ENCODE peak calls at places on chromosome 11, in nine cellular contexts. One of them, this sample, is unnamed.

GRCh38 chr11:120169981-120170698 is 32.2 kb upstream of the TRIM29 start:
- DNase-seq in GM12878: no peak
- DNase-seq in right lobe of liver: no peak
- DNase-seq in A549: no peak
- DNase-seq in stomach: no peak
- DNase-seq in HCT116: no peak
- DNase-seq in IMR-90: no peak
- DNase-seq in heart left ventricle: no peak
- DNase-seq in transverse colon: no peak
- DNase-seq in this sample: no peak

GRCh38 chr11:64900263-64900678 is 16.7 kb downstream of the ATG2A start:
- DNase-seq in GM12878: no peak
- DNase-seq in right lobe of liver: no peak
- DNase-seq in A549: peak; percentile 46
- DNase-seq in stomach: no peak
- DNase-seq in HCT116: no peak
- DNase-seq in IMR-90: peak; percentile 13
- DNase-seq in heart left ventricle: no peak
- DNase-seq in transverse colon: no peak
- DNase-seq in this sample: no peak

GRCh38 chr11:35303596-35304392 is 115.6 kb downstream of the SLC1A2 start:
- DNase-seq in GM12878: no peak
- DNase-seq in right lobe of liver: peak; percentile 66
- DNase-seq in A549: peak; percentile 83
- DNase-seq in stomach: peak; percentile 41
- DNase-seq in HCT116: no peak
- DNase-seq in IMR-90: peak; percentile 79
- DNase-seq in heart left ventricle: peak; percentile 63
- DNase-seq in transverse colon: peak; percentile 50
- DNase-seq in this sample: peak; percentile 10

GRCh38 chr11:63839508-63840355 is 822 bp downstream of the MARK2 start:
- DNase-seq in GM12878: no peak
- DNase-seq in right lobe of liver: peak; percentile 70
- DNase-seq in A549: no peak
- DNase-seq in stomach: peak; percentile 54
- DNase-seq in HCT116: no peak
- DNase-seq in IMR-90: no peak
- DNase-seq in heart left ventricle: peak; percentile 49
- DNase-seq in transverse colon: peak; percentile 55
- DNase-seq in this sample: peak; percentile 83

GRCh38 chr11:2535673-2536439 is 91.0 kb downstream of the KCNQ1 start:
- DNase-seq in GM12878: no peak
- DNase-seq in right lobe of liver: peak; percentile 48
- DNase-seq in A549: no peak
- DNase-seq in stomach: no peak
- DNase-seq in HCT116: no peak
- DNase-seq in IMR-90: no peak
- DNase-seq in heart left ventricle: peak; percentile 20
- DNase-seq in transverse colon: peak; percentile 6
- DNase-seq in this sample: no peak

GRCh38 chr11:116255234-116255953 is 517.4 kb downstream of the BUD13 start:
- DNase-seq in GM12878: no peak
- DNase-seq in right lobe of liver: no peak
- DNase-seq in A549: no peak
- DNase-seq in stomach: no peak
- DNase-seq in HCT116: no peak
- DNase-seq in IMR-90: no peak
- DNase-seq in heart left ventricle: no peak
- DNase-seq in transverse colon: no peak
- DNase-seq in this sample: no peak

GRCh38 chr11:58707767-58708166 is 24.0 kb downstream of the GLYAT start:
- DNase-seq in GM12878: no peak
- DNase-seq in right lobe of liver: no peak
- DNase-seq in A549: no peak
- DNase-seq in stomach: no peak
- DNase-seq in HCT116: no peak
- DNase-seq in IMR-90: no peak
- DNase-seq in heart left ventricle: no peak
- DNase-seq in transverse colon: no peak
- DNase-seq in this sample: no peak

GRCh38 chr11:61157743-61158142 is 3.5 kb downstream of the VPS37C start:
- DNase-seq in GM12878: no peak
- DNase-seq in right lobe of liver: no peak
- DNase-seq in A549: no peak
- DNase-seq in stomach: no peak
- DNase-seq in HCT116: no peak
- DNase-seq in IMR-90: no peak
- DNase-seq in heart left ventricle: no peak
- DNase-seq in transverse colon: no peak
- DNase-seq in this sample: no peak

GRCh38 chr11:60349990-60350389 is 22.9 kb downstream of the MS4A6E start:
- DNase-seq in GM12878: no peak
- DNase-seq in right lobe of liver: no peak
- DNase-seq in A549: no peak
- DNase-seq in stomach: no peak
- DNase-seq in HCT116: no peak
- DNase-seq in IMR-90: no peak
- DNase-seq in heart left ventricle: no peak
- DNase-seq in transverse colon: no peak
- DNase-seq in this sample: peak; percentile 36

GRCh38 chr11:77776455-77776854 is 44.1 kb downstream of the RSF1 start:
- DNase-seq in GM12878: no peak
- DNase-seq in right lobe of liver: no peak
- DNase-seq in A549: peak; percentile 21
- DNase-seq in stomach: no peak
- DNase-seq in HCT116: peak; percentile 19
- DNase-seq in IMR-90: peak; percentile 20
- DNase-seq in heart left ventricle: no peak
- DNase-seq in transverse colon: no peak
- DNase-seq in this sample: peak; percentile 39

GRCh38 chr11:65431452-65432132 is 9.0 kb downstream of the NEAT1 start:
- DNase-seq in GM12878: no peak
- DNase-seq in right lobe of liver: no peak
- DNase-seq in A549: peak; percentile 36
- DNase-seq in stomach: no peak
- DNase-seq in HCT116: no peak
- DNase-seq in IMR-90: peak; percentile 48
- DNase-seq in heart left ventricle: no peak
- DNase-seq in transverse colon: peak; percentile 32
- DNase-seq in this sample: no peak

GRCh38 chr11:130166457-130166784 is 6.8 kb downstream of the ST14 start:
- DNase-seq in GM12878: no peak
- DNase-seq in right lobe of liver: no peak
- DNase-seq in A549: peak; percentile 81
- DNase-seq in stomach: peak; percentile 49
- DNase-seq in HCT116: peak; percentile 82
- DNase-seq in IMR-90: peak; percentile 99
- DNase-seq in heart left ventricle: no peak
- DNase-seq in transverse colon: peak; percentile 78
- DNase-seq in this sample: peak; percentile 57

GRCh38 chr11:118219244-118219643 is 5.6 kb downstream of the JAML start:
- DNase-seq in GM12878: no peak
- DNase-seq in right lobe of liver: no peak
- DNase-seq in A549: no peak
- DNase-seq in stomach: no peak
- DNase-seq in HCT116: no peak
- DNase-seq in IMR-90: no peak
- DNase-seq in heart left ventricle: no peak
- DNase-seq in transverse colon: no peak
- DNase-seq in this sample: no peak

DNA sequence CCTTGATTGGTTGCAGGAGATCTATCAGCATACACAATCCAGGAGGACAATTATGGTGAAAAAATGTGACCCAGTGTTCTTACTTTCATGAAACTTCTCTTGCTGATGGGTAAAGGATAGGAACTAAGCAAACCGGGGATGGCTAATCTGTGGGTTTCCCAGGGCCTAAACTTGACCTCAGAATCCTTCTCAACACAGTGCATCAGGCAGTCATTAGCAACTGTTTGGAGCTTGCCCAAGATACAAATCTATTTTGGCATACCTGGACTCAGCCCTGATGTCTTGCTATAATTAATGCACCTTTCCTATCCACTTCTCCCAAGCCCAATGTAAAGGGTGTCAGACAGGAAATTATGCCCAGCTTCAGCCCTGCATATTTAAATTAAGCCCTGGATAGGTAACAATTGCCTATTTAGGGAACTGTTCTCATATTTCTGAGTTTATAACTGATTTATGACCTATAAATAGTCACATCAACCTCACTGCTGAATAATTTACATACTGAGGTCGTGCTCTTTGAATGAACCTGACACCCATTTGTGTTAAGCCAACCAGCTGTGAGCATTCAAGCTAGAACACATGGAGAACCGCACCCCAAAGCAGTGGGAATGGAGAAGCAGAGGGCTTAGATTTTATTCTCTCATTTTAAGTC is 9.2 kb upstream of the PHF21A start:
- DNase-seq in GM12878: no peak
- DNase-seq in right lobe of liver: no peak
- DNase-seq in A549: no peak
- DNase-seq in stomach: no peak
- DNase-seq in HCT116: no peak
- DNase-seq in IMR-90: no peak
- DNase-seq in heart left ventricle: no peak
- DNase-seq in transverse colon: no peak
- DNase-seq in this sample: no peak
- TF ChIP-seq POLR2A in GM12878: no peak
- TF ChIP-seq POLR2A in right lobe of liver: no peak
- TF ChIP-seq POLR2A in A549: no peak
- TF ChIP-seq POLR2A in stomach: no peak
- TF ChIP-seq POLR2A in HCT116: no peak
- TF ChIP-seq POLR2A in IMR-90: no peak
- TF ChIP-seq POLR2A in heart left ventricle: no peak
- TF ChIP-seq POLR2A in transverse colon: no peak
- TF ChIP-seq POLR2A in this sample: no peak

DNA sequence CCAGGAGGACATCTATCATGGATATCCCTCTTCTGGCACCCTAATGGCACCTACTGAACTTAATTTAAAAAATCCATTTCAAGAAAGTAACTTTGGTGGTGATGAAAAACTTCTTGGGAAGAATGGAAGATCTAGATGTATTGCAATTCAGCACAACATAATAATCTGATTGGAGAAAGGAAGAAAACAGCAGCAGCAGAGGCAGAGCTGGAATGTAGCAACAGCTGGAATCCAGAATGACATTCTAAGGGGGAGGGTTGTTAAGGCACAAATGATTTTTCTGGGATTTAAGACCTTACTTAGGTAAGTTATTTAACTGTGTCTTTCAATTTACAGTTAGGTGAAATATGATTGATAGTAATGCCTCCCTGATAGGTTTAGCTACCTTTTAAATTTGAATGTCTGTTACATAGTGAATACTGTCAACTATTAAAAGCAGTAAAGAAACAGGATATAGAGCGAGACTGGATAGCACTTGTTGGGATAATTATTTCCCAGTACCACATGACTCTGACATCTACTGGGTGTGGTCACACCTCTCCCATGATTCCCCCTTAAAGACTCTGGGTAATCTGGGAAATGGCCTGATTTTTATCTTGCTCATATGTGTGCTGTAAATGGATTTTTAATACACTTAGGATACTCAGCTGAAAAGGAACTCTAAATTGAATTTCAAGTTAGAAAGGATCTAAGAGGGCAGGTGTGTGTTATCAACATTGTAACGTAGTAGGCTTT is 11.7 kb downstream of the CAPRIN1 start:
- DNase-seq in GM12878: no peak
- DNase-seq in right lobe of liver: no peak
- DNase-seq in A549: no peak
- DNase-seq in stomach: no peak
- DNase-seq in HCT116: no peak
- DNase-seq in IMR-90: peak; percentile 7
- DNase-seq in heart left ventricle: no peak
- DNase-seq in transverse colon: no peak
- DNase-seq in this sample: no peak
- TF ChIP-seq POLR2A in GM12878: no peak
- TF ChIP-seq POLR2A in right lobe of liver: no peak
- TF ChIP-seq POLR2A in A549: no peak
- TF ChIP-seq POLR2A in stomach: no peak
- TF ChIP-seq POLR2A in HCT116: no peak
- TF ChIP-seq POLR2A in IMR-90: no peak
- TF ChIP-seq POLR2A in heart left ventricle: no peak
- TF ChIP-seq POLR2A in transverse colon: no peak
- TF ChIP-seq POLR2A in this sample: no peak

DNA sequence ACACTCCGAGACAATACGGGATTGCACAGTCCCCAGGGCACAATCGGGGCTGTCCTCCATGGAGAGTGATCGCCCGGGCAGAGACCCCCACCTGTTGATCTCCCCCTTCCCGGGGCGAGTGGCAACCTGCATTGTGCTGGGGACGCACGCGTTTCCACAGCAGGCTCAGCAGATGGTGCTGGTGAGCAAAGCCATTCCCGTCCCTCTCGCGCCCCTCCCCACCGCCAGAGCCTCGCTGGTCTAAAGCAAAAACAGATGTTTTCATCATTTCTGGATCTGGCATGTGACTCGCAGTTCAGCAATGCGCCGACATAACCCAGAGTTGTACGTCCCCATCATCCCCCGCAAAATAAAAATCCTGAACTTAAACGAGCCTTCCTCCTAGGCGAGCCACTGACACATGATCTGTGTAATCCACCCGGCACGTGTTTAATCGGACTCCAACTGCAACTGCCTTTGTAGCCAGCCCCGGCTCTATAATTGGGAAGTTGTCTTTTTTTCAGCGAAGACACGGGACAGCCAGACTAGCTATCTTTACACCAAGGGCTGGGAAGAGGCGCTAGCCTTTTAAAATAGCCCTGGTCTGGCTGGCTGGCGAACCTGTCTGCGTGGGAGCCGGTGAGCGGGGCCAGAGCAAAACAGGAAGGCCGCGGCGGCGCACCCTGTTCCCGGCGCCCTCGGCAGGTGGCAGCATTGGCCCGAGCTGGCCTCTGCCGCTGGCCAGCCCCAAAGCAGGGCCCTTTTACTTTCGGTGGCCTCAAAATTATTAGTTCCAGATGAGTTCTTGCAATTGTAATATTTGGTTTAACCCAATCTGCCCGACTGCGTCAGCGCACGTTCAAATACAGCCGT is 202.9 kb upstream of the SORL1-AS1 start:
- DNase-seq in GM12878: peak; percentile 25
- DNase-seq in right lobe of liver: peak; percentile 87
- DNase-seq in A549: peak; percentile 73
- DNase-seq in stomach: peak; percentile 82
- DNase-seq in HCT116: peak; percentile 60
- DNase-seq in IMR-90: peak; percentile 99
- DNase-seq in heart left ventricle: peak; percentile 91
- DNase-seq in transverse colon: peak; percentile 81
- DNase-seq in this sample: peak; percentile 85
- TF ChIP-seq POLR2A in GM12878: no peak
- TF ChIP-seq POLR2A in right lobe of liver: no peak
- TF ChIP-seq POLR2A in A549: no peak
- TF ChIP-seq POLR2A in stomach: no peak
- TF ChIP-seq POLR2A in HCT116: no peak
- TF ChIP-seq POLR2A in IMR-90: peak; percentile 64
- TF ChIP-seq POLR2A in heart left ventricle: no peak
- TF ChIP-seq POLR2A in transverse colon: no peak
- TF ChIP-seq POLR2A in this sample: no peak

DNA sequence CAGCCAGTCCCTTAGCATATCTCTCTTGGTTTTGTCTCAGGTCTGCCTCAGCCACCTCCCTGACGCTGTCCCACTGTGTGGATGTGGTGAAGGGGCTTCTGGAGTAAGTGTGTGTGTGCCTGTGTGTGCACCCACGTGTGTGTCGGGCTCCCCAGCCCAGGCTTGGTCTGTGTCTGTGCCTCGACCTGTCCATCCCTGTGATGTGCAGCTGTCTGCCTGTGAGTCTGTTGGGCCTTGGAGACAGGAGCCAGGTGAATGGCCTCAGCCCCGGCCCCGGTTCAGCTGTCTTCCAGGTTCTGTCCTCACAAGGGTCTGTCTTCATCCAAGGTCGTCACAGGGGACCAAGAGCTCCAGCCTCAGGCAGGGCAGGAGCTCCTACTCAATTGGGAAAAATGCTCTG is 9.8 kb downstream of the ATG16L2 start:
- DNase-seq in GM12878: no peak
- DNase-seq in right lobe of liver: no peak
- DNase-seq in A549: no peak
- DNase-seq in stomach: no peak
- DNase-seq in HCT116: no peak
- DNase-seq in IMR-90: no peak
- DNase-seq in heart left ventricle: no peak
- DNase-seq in transverse colon: no peak
- DNase-seq in this sample: no peak
- TF ChIP-seq POLR2A in GM12878: peak; percentile 53
- TF ChIP-seq POLR2A in right lobe of liver: no peak
- TF ChIP-seq POLR2A in A549: no peak
- TF ChIP-seq POLR2A in stomach: no peak
- TF ChIP-seq POLR2A in HCT116: no peak
- TF ChIP-seq POLR2A in IMR-90: no peak
- TF ChIP-seq POLR2A in heart left ventricle: no peak
- TF ChIP-seq POLR2A in transverse colon: no peak
- TF ChIP-seq POLR2A in this sample: no peak